ENCODE peak calls at places on chromosome 11, in nine cellular contexts. U is left ventricle myocardium inferior, H is A549, Q is brain microvascular endothelial cell, I is lower lobe of right lung, G is cardiac fibroblast, B is uterus, D is tibial artery, X is upper lobe of right lung. O is an unnamed sample.

GRCh38 chr11:133832096-133833081 is 12.9 kb downstream of the SPATA19 start:
- DNase-seq in Q (no peak), I (no peak), X (no peak), U (no peak), B (no peak), G (no peak), H (no peak), D (no peak), O (no peak)

GRCh38 chr11:55367674-55368073 is at the start of gene OR4A15:
- DNase-seq in B (no peak), U (no peak), Q (no peak), G (no peak), X (no peak), D (no peak), I (no peak), H (no peak), O (no peak)

GRCh38 chr11:96620464-96621044 is 230.7 kb downstream of the JRKL start:
- DNase-seq in X (no peak), I (no peak), D (no peak), U (no peak), H (no peak), G (peak), Q (no peak), B (no peak), O (no peak)

GRCh38 chr11:19162946-19163345 is 38.8 kb downstream of the CSRP3 start:
- DNase-seq in X (no peak), I (no peak), D (no peak), U (no peak), Q (no peak), H (no peak), B (no peak), G (no peak), O (no peak)

GRCh38 chr11:43989162-43989961 is 46.9 kb downstream of the C11orf96 start:
- DNase-seq in D (peak), B (peak), H (no peak), G (peak), I (no peak), X (no peak), Q (no peak), U (peak), O (peak)

GRCh38 chr11:97739892-97740782 is 1280.6 kb upstream of the CNTN5 start:
- DNase-seq in Q (no peak), U (no peak), G (peak), X (no peak), D (no peak), I (no peak), H (no peak), B (no peak), O (no peak)

GRCh38 chr11:69333149-69333710 is 39.3 kb downstream of the MYEOV start:
- DNase-seq in G (no peak), I (no peak), U (no peak), H (no peak), D (peak), B (no peak), Q (no peak), X (no peak), O (no peak)

GRCh38 chr11:70604630-70605520 is 206.5 kb downstream of the CTTN start:
- DNase-seq in B (no peak), U (no peak), H (no peak), G (no peak), I (peak), Q (no peak), X (no peak), D (no peak), O (peak)

GRCh38 chr11:125165664-125166346 is 1.3 kb downstream of the PKNOX2 start:
- DNase-seq in U (no peak), D (no peak), X (no peak), I (no peak), H (peak), B (no peak), G (peak), Q (no peak), O (no peak)

GRCh38 chr11:125165111-125165663 is 636 bp downstream of the PKNOX2 start:
- DNase-seq in I (no peak), D (peak), H (peak), G (peak), Q (no peak), X (peak), U (peak), B (peak), O (peak)

GRCh38 chr11:125163431-125164011 is 1.0 kb upstream of the PKNOX2 start:
- DNase-seq in G (no peak), X (no peak), Q (no peak), U (no peak), B (no peak), H (no peak), I (no peak), D (no peak), O (no peak)

GRCh38 chr11:125164091-125164421 is 495 bp upstream of the PKNOX2 start:
- DNase-seq in G (no peak), X (no peak), D (no peak), I (no peak), B (no peak), Q (no peak), H (no peak), U (no peak), O (no peak)

GRCh38 chr11:125164422-125165110 is at the start of gene PKNOX2:
- DNase-seq in U (peak), B (peak), H (peak), G (peak), X (peak), Q (peak), D (peak), I (peak), O (peak)
- TF ChIP-seq CTCF in U (peak), B (peak), H (peak), G (peak), X (peak), Q (peak), D (no peak), I (peak), O (peak)

GRCh38 chr11:114027396-114027795 is 32.1 kb upstream of the ZBTB16 start:
- DNase-seq in X (no peak), U (no peak), I (no peak), H (no peak), B (no peak), Q (no peak), D (no peak), G (no peak), O (no peak)

GRCh38 chr11:114031599-114032320 is 27.8 kb upstream of the ZBTB16 start:
- DNase-seq in B (no peak), H (no peak), G (no peak), D (peak), X (peak), I (peak), Q (no peak), U (no peak), O (no peak)

GRCh38 chr11:114027941-114028340 is 31.6 kb upstream of the ZBTB16 start:
- DNase-seq in U (no peak), G (peak), X (no peak), Q (no peak), H (no peak), I (no peak), B (no peak), D (no peak), O (no peak)

GRCh38 chr11:114025329-114025907 is 34.1 kb upstream of the ZBTB16 start:
- DNase-seq in G (no peak), Q (no peak), I (no peak), X (no peak), D (no peak), H (no peak), U (no peak), B (no peak), O (no peak)

GRCh38 chr11:114026355-114026754 is 33.2 kb upstream of the ZBTB16 start:
- DNase-seq in H (no peak), U (no peak), I (no peak), D (no peak), Q (no peak), X (no peak), G (peak), B (no peak), O (no peak)
- TF ChIP-seq CTCF in H (no peak), U (peak), I (peak), D (no peak), Q (peak), X (peak), G (peak), B (no peak), O (no peak)

GRCh38 chr11:471468-472145 is 21.5 kb downstream of the PTDSS2 start:
- DNase-seq in X (peak), H (no peak), D (no peak), Q (no peak), B (no peak), G (no peak), U (no peak), I (no peak), O (peak)

GRCh38 chr11:468036-468435 is 18.0 kb downstream of the PTDSS2 start:
- DNase-seq in G (no peak), I (no peak), U (no peak), D (no peak), X (no peak), Q (no peak), H (no peak), B (no peak), O (peak)

GRCh38 chr11:468493-468892 is 18.4 kb downstream of the PTDSS2 start:
- DNase-seq in D (no peak), H (no peak), Q (no peak), G (no peak), U (no peak), X (no peak), I (no peak), B (no peak), O (peak)

GRCh38 chr11:472272-472671 is 22.2 kb downstream of the PTDSS2 start:
- DNase-seq in X (no peak), D (no peak), U (no peak), Q (no peak), I (no peak), B (no peak), H (no peak), G (no peak), O (no peak)

DNA sequence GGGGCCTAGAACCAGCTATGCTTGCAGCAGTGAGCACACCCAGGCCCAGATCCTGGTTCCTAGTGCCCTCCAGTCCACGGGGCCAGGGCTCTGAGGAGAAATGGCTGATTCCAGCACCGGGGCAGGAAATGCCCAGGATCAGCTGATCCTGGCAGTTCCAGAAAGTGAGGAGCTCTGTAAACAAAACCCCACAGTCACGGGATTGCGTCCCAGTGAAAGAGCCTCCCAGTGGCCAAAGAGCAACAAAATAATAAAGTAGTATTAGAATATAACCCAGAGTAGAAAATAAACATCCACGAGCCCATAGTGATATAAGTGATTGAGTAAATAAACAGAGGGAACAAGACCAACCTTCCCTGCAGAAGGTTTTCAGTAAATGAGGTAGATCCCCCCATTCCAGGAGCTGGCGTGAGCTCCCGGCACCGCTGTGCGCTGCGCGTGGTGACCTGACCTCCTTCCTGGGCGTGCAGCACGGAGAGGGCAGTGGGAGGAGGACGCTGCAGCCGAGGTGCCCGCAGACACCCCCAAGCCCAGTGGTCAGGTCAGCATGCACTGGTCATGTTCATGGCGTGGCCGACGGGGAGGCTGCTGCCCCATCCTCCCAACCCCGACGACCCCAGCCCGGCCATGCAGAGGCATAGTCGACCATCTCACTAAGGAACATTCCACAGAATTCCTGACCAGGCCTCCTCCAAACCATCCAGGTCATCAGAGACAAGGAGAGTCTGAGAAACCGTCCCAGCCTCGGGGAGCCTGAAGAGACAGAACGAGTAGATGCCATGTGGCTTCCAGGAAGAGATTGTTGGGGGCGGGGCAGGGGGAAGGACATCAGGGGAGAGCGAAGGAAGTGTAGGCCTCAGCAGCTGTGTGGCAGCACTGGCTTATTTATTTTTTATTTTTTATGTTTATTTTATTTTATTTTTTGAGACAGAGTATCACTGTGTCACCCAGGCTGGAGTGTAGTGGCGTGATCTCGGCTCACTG is 19.9 kb downstream of the PTDSS2 start:
- DNase-seq in U (no peak), I (peak), X (peak), Q (peak), D (peak), G (peak), H (peak), B (peak), O (peak)
- TF ChIP-seq CTCF in U (peak), I (peak), X (peak), Q (peak), D (peak), G (peak), H (no peak), B (peak), O (no peak)

DNA sequence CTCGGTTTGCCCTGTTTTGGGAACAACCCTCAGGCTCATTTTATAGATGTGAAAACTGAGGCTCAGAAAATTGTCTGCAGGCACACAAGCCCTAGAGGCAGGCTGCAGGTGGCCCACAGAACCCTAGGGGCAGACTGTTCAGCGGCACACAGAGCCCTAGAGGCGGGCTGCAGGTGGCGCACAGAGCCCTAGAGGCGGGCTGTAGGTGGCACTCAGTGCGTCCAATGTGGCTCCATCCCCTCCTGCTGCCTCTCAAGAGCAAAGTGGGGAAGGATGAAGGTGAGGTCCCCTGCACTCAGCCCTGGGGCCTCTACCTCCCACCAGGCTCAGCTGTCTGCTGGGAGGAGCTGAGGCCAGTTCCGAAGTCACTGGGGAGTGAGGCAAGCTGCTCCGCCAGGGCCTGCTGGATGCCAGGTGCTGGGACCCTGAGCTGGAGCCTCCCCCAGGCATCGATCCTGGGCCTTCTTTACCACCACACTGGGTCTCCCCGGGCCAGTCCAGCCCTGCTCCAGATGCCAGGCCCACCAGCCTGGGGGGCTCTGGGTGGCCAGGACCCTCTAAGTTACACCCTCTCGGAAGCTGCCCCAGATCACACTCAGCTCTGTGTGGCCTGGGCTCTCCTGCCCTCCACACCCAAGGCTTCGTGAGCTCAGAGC is 2.3 kb downstream of the ACY3 start:
- DNase-seq in D (no peak), B (no peak), U (no peak), H (peak), X (peak), I (no peak), Q (no peak), G (no peak), O (no peak)
- TF ChIP-seq CTCF in D (no peak), B (no peak), U (no peak), H (peak), X (no peak), I (no peak), Q (peak), G (no peak), O (no peak)

GRCh38 chr11:61509058-61510029 is 795 bp downstream of the LRRC10B start:
- DNase-seq in U (peak), B (peak), I (peak), Q (peak), X (peak), D (peak), G (peak), H (peak), O (peak)
- TF ChIP-seq CTCF in U (peak), B (no peak), I (peak), Q (peak), X (peak), D (peak), G (peak), H (peak), O (peak)

GRCh38 chr11:79705648-79706047 is 264.8 kb upstream of the TENM4 start:
- DNase-seq in Q (no peak), B (no peak), D (no peak), H (no peak), G (no peak), U (no peak), I (no peak), X (no peak), O (no peak)

DNA sequence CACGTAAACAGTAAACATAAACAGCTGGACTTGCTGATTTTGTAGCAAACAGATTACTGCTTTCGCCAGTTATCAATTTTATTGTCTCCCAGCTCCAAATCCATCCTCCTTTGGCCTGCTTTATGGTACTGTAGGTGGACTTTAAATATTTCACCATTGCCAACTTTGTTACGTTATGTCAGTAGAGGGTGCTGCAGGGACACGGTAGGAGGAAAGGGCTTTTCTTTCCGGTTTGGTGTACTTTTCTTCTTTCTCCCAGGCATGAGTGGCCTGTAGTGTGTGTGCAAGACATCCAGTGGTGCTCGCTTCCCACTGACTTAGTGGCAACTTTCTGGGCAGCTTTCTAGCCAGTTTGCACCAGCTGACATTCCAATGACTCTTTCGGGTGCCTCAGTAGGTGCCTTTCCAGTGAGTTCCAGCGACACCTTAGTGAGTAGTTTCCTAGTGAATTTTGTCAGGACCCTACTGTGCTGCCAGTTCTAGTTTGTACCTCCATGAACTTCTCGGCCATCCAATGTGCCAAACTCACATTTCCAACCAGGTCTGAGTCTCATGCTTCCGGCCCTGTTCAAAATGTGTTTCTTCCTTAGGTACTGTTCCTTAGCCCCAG is 267.6 kb upstream of the TENM4 start:
- DNase-seq in B (no peak), D (no peak), H (peak), Q (peak), U (no peak), X (no peak), G (peak), I (no peak), O (no peak)
- TF ChIP-seq CTCF in B (no peak), D (no peak), H (peak), Q (peak), U (peak), X (peak), G (peak), I (peak), O (peak)

DNA sequence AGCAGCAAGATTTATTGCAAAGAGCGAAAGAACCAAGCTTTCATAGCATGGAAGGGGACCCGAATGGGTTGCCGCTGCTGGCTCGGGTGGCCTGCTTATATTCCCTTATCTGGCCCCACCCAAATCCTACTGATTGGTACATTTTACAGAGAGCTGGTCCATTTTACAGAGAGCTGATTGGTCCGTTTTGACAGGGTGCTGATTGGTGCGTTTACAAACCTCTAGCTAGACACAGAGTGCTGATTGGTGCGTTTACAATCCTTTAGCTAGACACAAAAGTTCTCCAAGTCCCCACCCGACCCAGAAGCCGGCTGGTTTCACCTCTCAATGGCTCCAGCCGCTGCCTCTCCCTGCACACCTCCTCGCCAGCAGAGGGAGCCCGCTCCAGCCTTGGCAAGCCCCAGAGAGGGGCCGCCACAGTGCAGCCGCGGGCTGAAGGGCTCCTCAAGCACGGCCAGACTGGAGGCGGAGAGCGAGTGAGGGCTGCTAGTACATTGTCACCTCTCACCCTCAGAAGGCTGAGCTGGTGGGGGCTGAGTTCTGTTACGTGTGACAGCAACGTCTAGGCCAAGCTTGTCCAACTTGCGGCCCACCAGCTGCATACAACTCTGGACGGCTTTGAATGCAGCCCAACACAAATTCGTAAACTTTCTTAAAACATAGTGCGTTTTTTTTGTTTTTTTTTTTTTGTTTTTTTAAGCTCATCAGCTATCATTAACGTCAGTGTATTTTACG is 8.7 kb downstream of the PTH start:
- DNase-seq in U (peak), D (no peak), X (peak), Q (peak), B (peak), H (peak), G (peak), I (peak), O (no peak)
- TF ChIP-seq CTCF in U (peak), D (no peak), X (peak), Q (peak), B (peak), H (peak), G (peak), I (peak), O (peak)

O was measured in psoas muscle.